ENCODE peak calls at places on chromosome 10, in eight cellular contexts. One of them, this sample, is unnamed.

GRCh38 chr10:49741108-49741995 is 20.8 kb downstream of the OGDHL start:
- DNase-seq in upper lobe of right lung: no peak
- DNase-seq in colonic mucosa: no peak
- DNase-seq in CD8-positive, alpha-beta T cell: no peak
- DNase-seq in Peyer's patch: no peak
- DNase-seq in mammary epithelial cell: no peak
- DNase-seq in right cardiac atrium: no peak
- DNase-seq in cardiac muscle cell: no peak
- DNase-seq in this sample: no peak

GRCh38 chr10:53140516-53140915 is 367.9 kb upstream of the MBL2 start:
- DNase-seq in right cardiac atrium: no peak
- DNase-seq in Peyer's patch: no peak
- DNase-seq in mammary epithelial cell: peak; percentile 86
- DNase-seq in cardiac muscle cell: no peak
- DNase-seq in colonic mucosa: no peak
- DNase-seq in CD8-positive, alpha-beta T cell: no peak
- DNase-seq in upper lobe of right lung: no peak
- DNase-seq in this sample: no peak

GRCh38 chr10:131975003-131975402 is 6.7 kb downstream of the BNIP3 start:
- DNase-seq in colonic mucosa: no peak
- DNase-seq in mammary epithelial cell: no peak
- DNase-seq in right cardiac atrium: no peak
- DNase-seq in Peyer's patch: no peak
- DNase-seq in upper lobe of right lung: no peak
- DNase-seq in cardiac muscle cell: no peak
- DNase-seq in CD8-positive, alpha-beta T cell: no peak
- DNase-seq in this sample: no peak

GRCh38 chr10:13656337-13657183 is 69.8 kb downstream of the PRPF18 start:
- DNase-seq in CD8-positive, alpha-beta T cell: no peak
- DNase-seq in cardiac muscle cell: no peak
- DNase-seq in colonic mucosa: no peak
- DNase-seq in Peyer's patch: no peak
- DNase-seq in upper lobe of right lung: no peak
- DNase-seq in right cardiac atrium: peak; percentile 66
- DNase-seq in mammary epithelial cell: no peak
- DNase-seq in this sample: no peak

GRCh38 chr10:109062371-109062770 is 860.9 kb downstream of the XPNPEP1 start:
- DNase-seq in Peyer's patch: no peak
- DNase-seq in right cardiac atrium: no peak
- DNase-seq in upper lobe of right lung: no peak
- DNase-seq in cardiac muscle cell: no peak
- DNase-seq in mammary epithelial cell: peak; percentile 34
- DNase-seq in colonic mucosa: no peak
- DNase-seq in CD8-positive, alpha-beta T cell: no peak
- DNase-seq in this sample: no peak

GRCh38 chr10:127227027-127227426 is 30.6 kb upstream of the INSYN2A start:
- DNase-seq in Peyer's patch: no peak
- DNase-seq in cardiac muscle cell: no peak
- DNase-seq in CD8-positive, alpha-beta T cell: no peak
- DNase-seq in mammary epithelial cell: no peak
- DNase-seq in colonic mucosa: no peak
- DNase-seq in right cardiac atrium: no peak
- DNase-seq in upper lobe of right lung: no peak
- DNase-seq in this sample: no peak

GRCh38 chr10:110979611-110980010 is 60.2 kb downstream of the SHOC2 start:
- DNase-seq in Peyer's patch: no peak
- DNase-seq in mammary epithelial cell: no peak
- DNase-seq in upper lobe of right lung: no peak
- DNase-seq in colonic mucosa: no peak
- DNase-seq in CD8-positive, alpha-beta T cell: no peak
- DNase-seq in right cardiac atrium: no peak
- DNase-seq in cardiac muscle cell: no peak
- DNase-seq in this sample: no peak

GRCh38 chr10:113058175-113058961 is 108.3 kb downstream of the TCF7L2 start:
- DNase-seq in colonic mucosa: peak; percentile 59
- DNase-seq in mammary epithelial cell: peak; percentile 44
- DNase-seq in CD8-positive, alpha-beta T cell: no peak
- DNase-seq in cardiac muscle cell: peak; percentile 75
- DNase-seq in Peyer's patch: no peak
- DNase-seq in upper lobe of right lung: no peak
- DNase-seq in right cardiac atrium: no peak
- DNase-seq in this sample: no peak

GRCh38 chr10:51896849-51897248 is 197.5 kb upstream of the CSTF2T start:
- DNase-seq in upper lobe of right lung: no peak
- DNase-seq in right cardiac atrium: no peak
- DNase-seq in colonic mucosa: no peak
- DNase-seq in cardiac muscle cell: no peak
- DNase-seq in Peyer's patch: no peak
- DNase-seq in mammary epithelial cell: no peak
- DNase-seq in CD8-positive, alpha-beta T cell: no peak
- DNase-seq in this sample: no peak

GRCh38 chr10:112262556-112262955 is 20.6 kb upstream of the TECTB start:
- DNase-seq in mammary epithelial cell: peak; percentile 2
- DNase-seq in right cardiac atrium: no peak
- DNase-seq in cardiac muscle cell: no peak
- DNase-seq in CD8-positive, alpha-beta T cell: no peak
- DNase-seq in Peyer's patch: no peak
- DNase-seq in upper lobe of right lung: no peak
- DNase-seq in colonic mucosa: no peak
- DNase-seq in this sample: no peak

GRCh38 chr10:93287775-93288174 is 194.4 kb downstream of the MYOF start:
- DNase-seq in Peyer's patch: no peak
- DNase-seq in colonic mucosa: no peak
- DNase-seq in mammary epithelial cell: no peak
- DNase-seq in cardiac muscle cell: no peak
- DNase-seq in CD8-positive, alpha-beta T cell: no peak
- DNase-seq in right cardiac atrium: no peak
- DNase-seq in upper lobe of right lung: no peak
- DNase-seq in this sample: no peak

GRCh38 chr10:49058341-49059255 is 56.7 kb downstream of the VSTM4 start:
- DNase-seq in mammary epithelial cell: no peak
- DNase-seq in right cardiac atrium: peak; percentile 77
- DNase-seq in cardiac muscle cell: no peak
- DNase-seq in CD8-positive, alpha-beta T cell: no peak
- DNase-seq in colonic mucosa: no peak
- DNase-seq in upper lobe of right lung: no peak
- DNase-seq in Peyer's patch: no peak
- DNase-seq in this sample: no peak

GRCh38 chr10:77628906-77629730 is 8.5 kb downstream of the KCNMA1 start:
- DNase-seq in mammary epithelial cell: peak; percentile 81
- DNase-seq in cardiac muscle cell: no peak
- DNase-seq in right cardiac atrium: no peak
- DNase-seq in colonic mucosa: no peak
- DNase-seq in upper lobe of right lung: no peak
- DNase-seq in Peyer's patch: no peak
- DNase-seq in CD8-positive, alpha-beta T cell: no peak
- DNase-seq in this sample: no peak

GRCh38 chr10:104260775-104261115 is 6.1 kb downstream of the GSTO1 start:
- DNase-seq in upper lobe of right lung: no peak
- DNase-seq in Peyer's patch: no peak
- DNase-seq in colonic mucosa: no peak
- DNase-seq in right cardiac atrium: no peak
- DNase-seq in mammary epithelial cell: peak; percentile 54
- DNase-seq in CD8-positive, alpha-beta T cell: no peak
- DNase-seq in cardiac muscle cell: no peak
- DNase-seq in this sample: no peak

GRCh38 chr10:71770789-71771188 is 2.5 kb downstream of the VSIR start:
- DNase-seq in upper lobe of right lung: no peak
- DNase-seq in colonic mucosa: no peak
- DNase-seq in Peyer's patch: no peak
- DNase-seq in CD8-positive, alpha-beta T cell: no peak
- DNase-seq in cardiac muscle cell: no peak
- DNase-seq in right cardiac atrium: peak; percentile 62
- DNase-seq in mammary epithelial cell: no peak
- DNase-seq in this sample: no peak

GRCh38 chr10:97399843-97400545 is 1.1 kb downstream of the RRP12 start:
- DNase-seq in colonic mucosa: peak; percentile 71
- DNase-seq in CD8-positive, alpha-beta T cell: no peak
- DNase-seq in upper lobe of right lung: no peak
- DNase-seq in right cardiac atrium: peak; percentile 61
- DNase-seq in mammary epithelial cell: peak; percentile 70
- DNase-seq in Peyer's patch: peak; percentile 79
- DNase-seq in cardiac muscle cell: peak; percentile 27
- DNase-seq in this sample: no peak

GRCh38 chr10:78071857-78072179 is 38.2 kb downstream of the RPS24 start:
- DNase-seq in upper lobe of right lung: no peak
- DNase-seq in CD8-positive, alpha-beta T cell: no peak
- DNase-seq in Peyer's patch: no peak
- DNase-seq in colonic mucosa: no peak
- DNase-seq in mammary epithelial cell: no peak
- DNase-seq in cardiac muscle cell: no peak
- DNase-seq in right cardiac atrium: no peak
- DNase-seq in this sample: no peak

DNA sequence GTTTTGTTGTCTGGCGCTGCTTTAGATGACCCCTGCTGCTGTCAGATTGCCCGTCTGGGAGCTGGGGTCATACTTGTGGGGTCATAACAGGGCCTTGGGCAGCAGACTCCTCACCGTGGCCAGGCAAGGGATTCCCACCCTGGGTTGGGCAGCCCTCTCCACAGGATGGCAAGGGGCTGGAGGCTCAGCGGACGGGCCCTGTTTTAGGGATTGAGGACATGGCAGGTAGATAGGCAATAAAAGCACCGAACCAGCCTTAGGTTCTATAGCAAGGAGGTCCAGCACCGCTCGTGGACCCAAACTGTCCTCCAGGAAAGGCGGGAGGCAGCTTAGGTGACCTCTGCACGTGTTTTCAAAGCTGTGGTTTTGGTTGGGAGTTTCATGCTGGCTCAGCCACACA is 60.0 kb downstream of the GRK5 start:
- DNase-seq in Peyer's patch: no peak
- DNase-seq in CD8-positive, alpha-beta T cell: no peak
- DNase-seq in upper lobe of right lung: no peak
- DNase-seq in colonic mucosa: no peak
- DNase-seq in cardiac muscle cell: no peak
- DNase-seq in mammary epithelial cell: no peak
- DNase-seq in right cardiac atrium: no peak
- DNase-seq in this sample: no peak
- H3K4me1 ChIP-seq in Peyer's patch: peaks cover 32% of the 10 kb centered on the region
- H3K4me1 ChIP-seq in CD8-positive, alpha-beta T cell: peaks cover 42% of the 10 kb centered on the region
- H3K4me1 ChIP-seq in upper lobe of right lung: peaks cover 56% of the 10 kb centered on the region
- H3K4me1 ChIP-seq in colonic mucosa: peaks cover 16% of the 10 kb centered on the region
- H3K4me1 ChIP-seq in cardiac muscle cell: peaks cover 14% of the 10 kb centered on the region
- H3K4me1 ChIP-seq in mammary epithelial cell: peaks cover 10% of the 10 kb centered on the region
- H3K4me1 ChIP-seq in right cardiac atrium: peaks cover 31% of the 10 kb centered on the region
- H3K4me1 ChIP-seq in this sample: peaks cover 43% of the 10 kb centered on the region

GRCh38 chr10:35819011-35819410 is 176.9 kb upstream of the FZD8 start:
- DNase-seq in Peyer's patch: no peak
- DNase-seq in CD8-positive, alpha-beta T cell: no peak
- DNase-seq in upper lobe of right lung: no peak
- DNase-seq in colonic mucosa: no peak
- DNase-seq in cardiac muscle cell: no peak
- DNase-seq in mammary epithelial cell: no peak
- DNase-seq in right cardiac atrium: no peak
- DNase-seq in this sample: no peak

GRCh38 chr10:35821339-35821911 is 179.3 kb upstream of the FZD8 start:
- DNase-seq in CD8-positive, alpha-beta T cell: no peak
- DNase-seq in right cardiac atrium: no peak
- DNase-seq in mammary epithelial cell: peak; percentile 53
- DNase-seq in Peyer's patch: no peak
- DNase-seq in upper lobe of right lung: no peak
- DNase-seq in colonic mucosa: no peak
- DNase-seq in cardiac muscle cell: no peak
- DNase-seq in this sample: no peak

GRCh38 chr10:35824704-35825103 is 182.6 kb upstream of the FZD8 start:
- DNase-seq in cardiac muscle cell: no peak
- DNase-seq in right cardiac atrium: no peak
- DNase-seq in CD8-positive, alpha-beta T cell: no peak
- DNase-seq in mammary epithelial cell: no peak
- DNase-seq in colonic mucosa: no peak
- DNase-seq in Peyer's patch: no peak
- DNase-seq in upper lobe of right lung: no peak
- DNase-seq in this sample: no peak

GRCh38 chr10:35819736-35820135 is 177.6 kb upstream of the FZD8 start:
- DNase-seq in cardiac muscle cell: no peak
- DNase-seq in Peyer's patch: no peak
- DNase-seq in upper lobe of right lung: no peak
- DNase-seq in mammary epithelial cell: no peak
- DNase-seq in CD8-positive, alpha-beta T cell: no peak
- DNase-seq in right cardiac atrium: no peak
- DNase-seq in colonic mucosa: no peak
- DNase-seq in this sample: no peak

GRCh38 chr10:35822316-35822715 is 180.2 kb upstream of the FZD8 start:
- DNase-seq in CD8-positive, alpha-beta T cell: no peak
- DNase-seq in upper lobe of right lung: peak; percentile 85
- DNase-seq in colonic mucosa: peak; percentile 18
- DNase-seq in mammary epithelial cell: peak; percentile 77
- DNase-seq in Peyer's patch: peak; percentile 51
- DNase-seq in right cardiac atrium: peak; percentile 97
- DNase-seq in cardiac muscle cell: peak; percentile 62
- DNase-seq in this sample: no peak
- H3K27ac ChIP-seq in CD8-positive, alpha-beta T cell: no peak overlapping the region
- H3K27ac ChIP-seq in upper lobe of right lung: no peak overlapping the region
- H3K27ac ChIP-seq in colonic mucosa: no peak overlapping the region
- H3K27ac ChIP-seq in mammary epithelial cell: no peak overlapping the region
- H3K27ac ChIP-seq in Peyer's patch: no peak overlapping the region
- H3K27ac ChIP-seq in right cardiac atrium: no peak overlapping the region
- H3K27ac ChIP-seq in cardiac muscle cell: no peak overlapping the region
- H3K27ac ChIP-seq in this sample: no peak overlapping the region

DNA sequence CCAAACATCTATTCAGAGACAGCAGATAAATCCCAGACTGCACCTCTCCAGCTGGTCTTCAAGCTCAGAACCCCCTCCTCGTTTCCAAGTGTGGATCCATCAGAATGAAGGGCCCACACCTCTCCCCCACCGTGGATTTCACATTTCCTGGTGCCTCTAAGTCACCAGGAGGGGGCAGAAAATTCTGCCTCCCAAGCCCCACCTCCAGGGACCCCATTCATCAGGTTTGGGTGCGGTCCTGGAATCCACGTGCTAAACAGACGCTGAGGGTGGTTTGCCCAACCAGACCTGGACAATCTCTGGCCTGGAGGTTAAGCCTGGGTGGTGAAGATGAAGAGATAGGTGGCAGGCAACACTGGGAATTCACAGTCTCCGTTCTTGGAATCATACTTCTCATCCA is 92.4 kb downstream of the WDR11 start:
- DNase-seq in cardiac muscle cell: no peak
- DNase-seq in mammary epithelial cell: no peak
- DNase-seq in CD8-positive, alpha-beta T cell: no peak
- DNase-seq in colonic mucosa: no peak
- DNase-seq in upper lobe of right lung: no peak
- DNase-seq in right cardiac atrium: no peak
- DNase-seq in Peyer's patch: no peak
- DNase-seq in this sample: no peak
- H3K27me3 ChIP-seq in cardiac muscle cell: no peaks in the 10 kb centered on the region
- H3K27me3 ChIP-seq in mammary epithelial cell: no peaks in the 10 kb centered on the region
- H3K27me3 ChIP-seq in CD8-positive, alpha-beta T cell: no peaks in the 10 kb centered on the region
- H3K27me3 ChIP-seq in colonic mucosa: no peaks in the 10 kb centered on the region
- H3K27me3 ChIP-seq in upper lobe of right lung: peaks cover 5% of the 10 kb centered on the region
- H3K27me3 ChIP-seq in right cardiac atrium: no peaks in the 10 kb centered on the region
- H3K27me3 ChIP-seq in Peyer's patch: no peaks in the 10 kb centered on the region
- H3K27me3 ChIP-seq in this sample: no peaks in the 10 kb centered on the region

DNA sequence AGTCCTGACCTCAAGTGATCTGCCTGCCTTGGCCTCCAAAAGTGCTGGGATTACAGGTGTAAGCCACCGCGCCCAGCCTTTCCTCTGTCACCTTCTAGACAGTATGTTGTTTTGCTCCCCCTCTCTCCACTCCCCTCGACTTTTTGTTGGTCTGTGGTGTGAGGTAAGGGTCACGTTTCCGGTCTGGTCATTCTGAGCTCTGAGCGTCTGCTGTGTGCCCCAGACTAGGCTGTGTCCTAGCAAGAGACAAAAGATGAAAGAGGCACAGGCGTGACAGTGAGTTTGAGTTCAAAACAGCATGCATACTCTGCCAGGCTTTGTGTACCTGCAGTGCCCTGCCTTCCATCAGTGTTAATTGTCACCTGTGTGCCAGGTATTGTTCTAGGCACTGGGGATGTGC is 87.4 kb upstream of the PPIF start:
- DNase-seq in mammary epithelial cell: no peak
- DNase-seq in upper lobe of right lung: no peak
- DNase-seq in Peyer's patch: no peak
- DNase-seq in colonic mucosa: no peak
- DNase-seq in right cardiac atrium: no peak
- DNase-seq in cardiac muscle cell: no peak
- DNase-seq in CD8-positive, alpha-beta T cell: no peak
- DNase-seq in this sample: no peak
- H3K4me1 ChIP-seq in mammary epithelial cell: peaks cover 24% of the 10 kb centered on the region
- H3K4me1 ChIP-seq in upper lobe of right lung: peaks cover 38% of the 10 kb centered on the region
- H3K4me1 ChIP-seq in Peyer's patch: peaks cover 18% of the 10 kb centered on the region
- H3K4me1 ChIP-seq in colonic mucosa: no peaks in the 10 kb centered on the region
- H3K4me1 ChIP-seq in right cardiac atrium: peaks cover 20% of the 10 kb centered on the region
- H3K4me1 ChIP-seq in cardiac muscle cell: peaks cover 40% of the 10 kb centered on the region
- H3K4me1 ChIP-seq in CD8-positive, alpha-beta T cell: no peaks in the 10 kb centered on the region
- H3K4me1 ChIP-seq in this sample: no peaks in the 10 kb centered on the region

This sample was measured in naive thymus-derived CD4-positive, alpha-beta T cell.